ENCODE peak calls at places on chromosomes 16 and 17, in five cellular contexts. G is BE2C, I is brain microvascular endothelial cell, L is lung, M is left ventricle myocardium inferior. W is an unnamed sample.

GRCh38 chr17:31491794-31492171 is 100.3 kb downstream of the RAB11FIP4 start:
- DNase-seq in G (no peak), I (no peak), L (no peak), M (no peak), W (no peak)

GRCh38 chr16:3007957-3008748 is 4.6 kb upstream of the CLDN9 start:
- DNase-seq in G (no peak), I (no peak), L (peak; percentile 52), M (peak; percentile 43), W (no peak)

GRCh38 chr17:16516594-16517018 is 24.6 kb upstream of the LRRC75A start:
- DNase-seq in G (peak; percentile 8), I (peak; percentile 73), L (no peak), M (no peak), W (no peak)

GRCh38 chr16:57194512-57194911 is 8.4 kb downstream of the RSPRY1 start:
- DNase-seq in G (no peak), I (peak; percentile 88), L (no peak), M (no peak), W (no peak)

GRCh38 chr17:31581022-31581483 is 189.6 kb downstream of the RAB11FIP4 start:
- DNase-seq in G (peak; percentile 83), I (peak; percentile 43), L (peak; percentile 71), M (peak; percentile 78), W (no peak)

GRCh38 chr16:57576429-57576870 is 34.0 kb downstream of the ADGRG5 start:
- DNase-seq in G (peak; percentile 81), I (peak; percentile 68), L (peak; percentile 75), M (peak; percentile 73), W (peak; percentile 78)

GRCh38 chr16:46782320-46782719 is 34.2 kb upstream of the MYLK3 start:
- DNase-seq in G (no peak), I (no peak), L (no peak), M (no peak), W (no peak)

GRCh38 chr16:78170360-78170928 is 71.0 kb downstream of the WWOX start:
- DNase-seq in G (no peak), I (no peak), L (no peak), M (no peak), W (no peak)

GRCh38 chr17:15083225-15083624 is 181.9 kb downstream of the PMP22 start:
- DNase-seq in G (no peak), I (no peak), L (no peak), M (peak; percentile 19), W (no peak)

GRCh38 chr16:79716645-79717323 is 116.2 kb upstream of the MAF start:
- DNase-seq in G (no peak), I (peak; percentile 28), L (no peak), M (no peak), W (no peak)

GRCh38 chr16:12057276-12057675 is 80.7 kb downstream of the SNX29 start:
- DNase-seq in G (no peak), I (no peak), L (no peak), M (no peak), W (no peak)

GRCh38 chr17:36495076-36495578 is 8.6 kb downstream of the ZNHIT3 start:
- DNase-seq in G (no peak), I (no peak), L (no peak), M (no peak), W (peak; percentile 64)

GRCh38 chr16:31430380-31431052 is 2.4 kb upstream of the COX6A2 start:
- DNase-seq in G (no peak), I (no peak), L (no peak), M (no peak), W (no peak)

GRCh38 chr16:89315791-89316581 is 98.5 kb downstream of the ZNF778 start:
- DNase-seq in G (peak; percentile 37), I (peak; percentile 89), L (peak; percentile 47), M (peak; percentile 42), W (no peak)

GRCh38 chr17:83183150-83183820 is 103.9 kb downstream of the METRNL start:
- DNase-seq in G (no peak), I (no peak), L (peak; percentile 20), M (no peak), W (peak; percentile 7)

GRCh38 chr17:596763-597644 is 117.6 kb downstream of the VPS53 start:
- DNase-seq in G (no peak), I (peak; percentile 90), L (no peak), M (no peak), W (no peak)

GRCh38 chr17:76452102-76452645 is 778 bp downstream of the UBE2O start:
- DNase-seq in G (no peak), I (no peak), L (no peak), M (no peak), W (no peak)

GRCh38 chr17:17790673-17791464 is 45.9 kb downstream of the SREBF1 start:
- DNase-seq in G (no peak), I (no peak), L (no peak), M (no peak), W (no peak)

GRCh38 chr16:15708096-15708495 is 58.1 kb downstream of the NDE1 start:
- DNase-seq in G (no peak), I (peak; percentile 93), L (no peak), M (no peak), W (no peak)

GRCh38 chr17:64069143-64069542 is 48.7 kb upstream of the ICAM2 start:
- DNase-seq in G (no peak), I (no peak), L (no peak), M (no peak), W (no peak)

GRCh38 chr16:53282975-53283946 is 151.0 kb upstream of the RBL2 start:
- DNase-seq in G (no peak), I (no peak), L (no peak), M (no peak), W (no peak)

GRCh38 chr16:84593825-84594724 is 23.8 kb downstream of the COTL1 start:
- DNase-seq in G (no peak), I (no peak), L (peak; percentile 55), M (no peak), W (no peak)

GRCh38 chr17:9217151-9218067 is 196.1 kb downstream of the NTN1 start:
- DNase-seq in G (no peak), I (peak; percentile 43), L (no peak), M (no peak), W (no peak)

GRCh38 chr16:79334127-79334526 is 266.4 kb downstream of the MAF start:
- DNase-seq in G (no peak), I (no peak), L (no peak), M (no peak), W (peak; percentile 21)

GRCh38 chr16:88405325-88406060 is 22.7 kb downstream of the ZNF469 start:
- DNase-seq in G (peak; percentile 46), I (peak; percentile 30), L (no peak), M (no peak), W (no peak)

GRCh38 chr17:69525920-69526841 is 111.7 kb downstream of the MAP2K6 start:
- DNase-seq in G (peak; percentile 16), I (peak; percentile 52), L (no peak), M (peak; percentile 18), W (peak; percentile 66)

GRCh38 chr17:76278952-76279741 is 14.0 kb downstream of the UBALD2 start:
- DNase-seq in G (peak; percentile 91), I (peak; percentile 69), L (peak; percentile 89), M (peak; percentile 89), W (peak; percentile 92)

GRCh38 chr16:778909-779527 is 9.2 kb downstream of the RPUSD1 start:
- DNase-seq in G (no peak), I (no peak), L (no peak), M (no peak), W (no peak)
- H3K27me3 ChIP-seq in G (no peaks in the 10 kb centered on the region), I (no peaks in the 10 kb centered on the region), L (no peaks in the 10 kb centered on the region), M (peaks cover 95% of the 10 kb centered on the region), W (no peaks in the 10 kb centered on the region)

DNA sequence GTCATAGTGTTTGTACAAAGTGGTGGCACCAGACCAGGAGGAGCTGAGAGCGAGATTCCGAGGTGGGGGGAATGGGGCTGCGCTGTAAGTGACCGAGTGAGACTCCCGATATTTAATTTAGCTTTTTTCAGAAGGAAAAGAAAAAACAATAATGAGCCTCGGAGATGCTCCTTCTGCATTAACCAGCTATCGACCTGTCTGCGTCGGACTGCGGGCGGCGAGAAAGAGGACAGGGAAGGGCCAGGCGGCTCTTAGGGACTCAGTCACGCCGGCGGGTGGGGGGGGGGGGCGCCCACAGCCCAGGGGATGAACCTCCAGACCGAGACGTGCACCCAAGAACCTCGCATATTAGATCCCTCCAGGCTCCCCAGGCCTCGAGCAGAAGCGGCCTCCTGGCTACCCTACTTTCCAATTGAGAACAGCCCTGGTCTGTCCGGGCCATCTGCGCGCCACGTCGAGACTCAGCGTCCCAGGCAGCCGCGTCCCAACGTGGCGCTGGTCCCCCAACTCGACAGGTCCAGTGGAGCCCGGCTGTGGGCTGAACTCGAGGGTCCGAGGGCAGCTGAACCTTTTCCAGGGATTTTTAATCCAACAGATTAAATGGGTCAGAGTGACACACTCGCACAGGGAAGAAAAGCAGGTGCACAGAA is 2.1 kb upstream of the IRX3 start:
- DNase-seq in G (no peak), I (no peak), L (no peak), M (no peak), W (peak; percentile 14)
- H3K27me3 ChIP-seq in G (peaks cover 61% of the 10 kb centered on the region), I (peaks cover 66% of the 10 kb centered on the region), L (peaks cover 6% of the 10 kb centered on the region), M (peaks cover 68% of the 10 kb centered on the region), W (peaks cover 40% of the 10 kb centered on the region)

DNA sequence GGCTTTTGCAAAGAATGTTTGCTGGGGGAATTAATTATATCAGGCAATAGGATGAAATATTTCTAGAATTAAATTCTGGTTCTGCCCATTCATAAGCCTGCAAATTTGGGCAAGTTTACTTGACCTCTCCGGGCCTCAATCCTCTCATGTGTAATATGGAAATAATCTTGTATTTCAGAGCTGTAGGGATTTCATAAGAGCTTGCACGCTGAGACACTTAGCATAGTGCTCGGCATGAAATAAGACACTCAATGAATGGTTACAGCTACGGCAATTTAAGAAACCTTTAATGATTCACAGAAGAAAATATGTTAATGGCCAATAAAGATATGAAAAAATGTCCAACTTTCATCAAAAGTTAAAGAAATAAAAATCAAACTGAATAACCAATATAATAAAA is 40.6 kb upstream of the PITPNM3 start:
- DNase-seq in G (no peak), I (no peak), L (no peak), M (no peak), W (no peak)
- H3K27me3 ChIP-seq in G (no peaks in the 10 kb centered on the region), I (no peaks in the 10 kb centered on the region), L (no peaks in the 10 kb centered on the region), M (no peaks in the 10 kb centered on the region), W (no peaks in the 10 kb centered on the region)

GRCh38 chr17:79916991-79917901 is 78.0 kb upstream of the CBX4 start:
- DNase-seq in G (no peak), I (no peak), L (no peak), M (no peak), W (no peak)

GRCh38 chr17:79917902-79918484 is 78.8 kb upstream of the CBX4 start:
- DNase-seq in G (no peak), I (no peak), L (no peak), M (no peak), W (no peak)

GRCh38 chr17:79914813-79915740 is 75.8 kb upstream of the CBX4 start:
- DNase-seq in G (no peak), I (no peak), L (no peak), M (no peak), W (no peak)

GRCh38 chr17:79915850-79916430 is 76.7 kb upstream of the CBX4 start:
- DNase-seq in G (no peak), I (no peak), L (peak; percentile 67), M (no peak), W (peak; percentile 77)

DNA sequence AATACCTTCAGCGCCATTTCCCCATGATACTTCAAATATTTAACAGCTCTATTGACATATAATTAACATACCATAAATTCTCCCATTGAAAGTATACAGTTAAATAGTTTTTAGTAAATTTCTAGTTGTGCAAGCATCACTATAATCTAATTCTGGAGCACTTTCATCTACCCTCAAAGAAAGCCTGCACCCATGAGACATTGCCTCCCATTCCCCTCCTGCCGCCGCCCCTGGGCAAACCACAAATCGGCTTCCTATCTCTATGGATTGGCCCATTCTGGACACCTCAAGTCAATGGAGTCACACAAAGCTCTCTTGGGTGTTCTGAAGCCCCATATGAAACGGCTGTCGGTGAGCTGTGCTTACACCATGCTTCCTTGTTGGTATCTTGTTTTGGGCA is 77.3 kb upstream of the CBX4 start:
- DNase-seq in G (no peak), I (no peak), L (no peak), M (no peak), W (no peak)
- H3K27me3 ChIP-seq in G (no peaks in the 10 kb centered on the region), I (peaks cover 14% of the 10 kb centered on the region), L (no peaks in the 10 kb centered on the region), M (peaks cover 68% of the 10 kb centered on the region), W (no peaks in the 10 kb centered on the region)

GRCh38 chr17:7437369-7437863 is 1.9 kb upstream of the FGF11 start:
- DNase-seq in G (no peak), I (no peak), L (no peak), M (no peak), W (no peak)
- H3K27me3 ChIP-seq in G (peaks cover 9% of the 10 kb centered on the region), I (peaks cover 23% of the 10 kb centered on the region), L (no peaks in the 10 kb centered on the region), M (peaks cover 28% of the 10 kb centered on the region), W (peaks cover 12% of the 10 kb centered on the region)